ENCODE peak calls at places on chromosome 14, in four cellular contexts. Y is transverse colon, V is body of pancreas, W is breast epithelium. Z is an unnamed sample.

GRCh38 chr14:68759017-68759569 is 33.8 kb downstream of the ZFP36L1 start:
- DNase-seq in Y (no peak), V (no peak), W (no peak), Z (no peak)

GRCh38 chr14:63564318-63564717 is 21.1 kb upstream of the PPP2R5E start:
- DNase-seq in Y (peak; percentile 35), V (no peak), W (no peak), Z (peak; percentile 42)

GRCh38 chr14:105162374-105162979 is 6.1 kb downstream of the JAG2 start:
- DNase-seq in Y (no peak), V (no peak), W (no peak), Z (no peak)

GRCh38 chr14:99565383-99565782 is 38.6 kb downstream of the CCDC85C start:
- DNase-seq in Y (no peak), V (no peak), W (no peak), Z (no peak)

GRCh38 chr14:100434033-100434601 is 111.0 kb downstream of the SLC25A47 start:
- DNase-seq in Y (no peak), V (no peak), W (no peak), Z (no peak)

GRCh38 chr14:63454863-63455622 is 88.1 kb downstream of the PPP2R5E start:
- DNase-seq in Y (no peak), V (peak; percentile 19), W (no peak), Z (no peak)

GRCh38 chr14:101540481-101540880 is 20.8 kb upstream of the DIO3 start:
- DNase-seq in Y (no peak), V (no peak), W (no peak), Z (no peak)

GRCh38 chr14:68806526-68807147 is 13.8 kb upstream of the ZFP36L1 start:
- DNase-seq in Y (no peak), V (peak; percentile 19), W (no peak), Z (no peak)

GRCh38 chr14:20934148-20934762 is 21.0 kb upstream of the RNASE2 start:
- DNase-seq in Y (peak; percentile 8), V (peak; percentile 29), W (no peak), Z (no peak)

GRCh38 chr14:105021656-105022275 is 883 bp upstream of the CDCA4 start:
- DNase-seq in Y (peak; percentile 64), V (peak; percentile 46), W (no peak), Z (peak; percentile 75)

GRCh38 chr14:99252940-99253868 is 18.8 kb downstream of the BCL11B start:
- DNase-seq in Y (no peak), V (no peak), W (no peak), Z (no peak)

GRCh38 chr14:69263364-69263763 is 3.4 kb downstream of the GALNT16 start:
- DNase-seq in Y (peak; percentile 18), V (peak; percentile 20), W (no peak), Z (no peak)

GRCh38 chr14:100376751-100377171 is 53.6 kb downstream of the SLC25A47 start:
- DNase-seq in Y (no peak), V (no peak), W (no peak), Z (peak; percentile 53)

GRCh38 chr14:76129851-76130576 is 21.7 kb upstream of the GPATCH2L start:
- DNase-seq in Y (no peak), V (no peak), W (no peak), Z (no peak)

GRCh38 chr14:76135722-76136121 is 16.0 kb upstream of the GPATCH2L start:
- DNase-seq in Y (no peak), V (no peak), W (no peak), Z (no peak)

GRCh38 chr14:76133103-76133502 is 18.6 kb upstream of the GPATCH2L start:
- DNase-seq in Y (no peak), V (no peak), W (no peak), Z (peak; percentile 55)

GRCh38 chr14:76126066-76126465 is 25.7 kb upstream of the GPATCH2L start:
- DNase-seq in Y (no peak), V (no peak), W (no peak), Z (no peak)

DNA sequence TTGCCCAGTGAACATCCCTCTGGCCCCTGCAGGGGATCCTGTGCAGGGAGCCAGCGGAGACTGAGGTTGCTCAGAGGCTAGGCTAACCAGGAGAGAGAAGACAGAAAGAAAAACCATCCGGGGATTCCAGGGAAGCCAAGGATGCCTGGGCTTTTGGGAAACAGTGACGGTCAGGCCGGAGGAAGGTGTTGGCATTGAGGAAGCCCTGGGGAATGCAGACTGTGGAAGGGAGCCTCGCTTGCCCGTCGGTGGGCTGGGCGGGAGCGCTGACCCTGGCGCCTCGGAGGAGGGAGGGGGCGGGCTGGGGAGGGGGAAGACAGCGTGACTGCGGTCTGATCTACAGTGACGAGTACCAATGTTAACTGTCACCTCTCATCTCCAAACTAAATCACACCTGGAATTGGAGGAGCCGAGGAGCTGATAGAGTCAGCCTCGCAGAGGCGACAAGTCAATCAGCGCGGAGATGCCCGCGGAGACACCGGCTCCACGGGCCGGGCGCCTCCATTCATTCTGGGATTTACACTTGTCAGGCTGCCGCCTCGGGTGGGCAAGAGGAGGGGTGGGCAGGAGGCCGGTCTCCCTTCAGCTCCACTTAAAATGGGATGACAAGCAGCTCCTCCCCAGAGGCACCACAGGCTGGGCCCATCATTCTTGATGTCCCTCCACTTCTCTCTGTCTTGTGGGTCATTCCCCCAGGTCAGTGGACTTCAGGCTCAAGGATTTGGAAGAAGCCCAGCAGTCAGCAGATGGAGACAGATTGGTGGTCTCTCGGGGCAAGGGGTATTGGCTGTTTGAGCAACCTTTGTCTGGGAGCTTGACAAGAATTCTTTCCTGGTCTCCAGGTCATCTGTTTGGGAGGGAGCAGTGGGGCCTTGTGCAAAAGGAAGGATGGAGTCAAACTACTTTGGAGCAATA is 20.4 kb upstream of the GPATCH2L start:
- DNase-seq in Y (no peak), V (no peak), W (no peak), Z (no peak)
- H3K27me3 ChIP-seq in Y (peaks cover 49% of the 10 kb centered on the region), V (no peaks in the 10 kb centered on the region), W (peaks cover 25% of the 10 kb centered on the region), Z (peaks cover 3% of the 10 kb centered on the region)

GRCh38 chr14:53147208-53147607 is 5.9 kb downstream of the DDHD1 start:
- DNase-seq in Y (no peak), V (no peak), W (no peak), Z (no peak)
- H3K36me3 ChIP-seq in Y (no peaks in the 10 kb centered on the region), V (no peaks in the 10 kb centered on the region), W (no peaks in the 10 kb centered on the region), Z (no peaks in the 10 kb centered on the region)

GRCh38 chr14:91361236-91361811 is 56.3 kb downstream of the CCDC88C start:
- DNase-seq in Y (no peak), V (no peak), W (no peak), Z (no peak)
- TF ChIP-seq CTCF in Y (no peak), V (no peak), W (no peak), Z (no peak)

GRCh38 chr14:52268191-52269061 is 928 bp downstream of the PTGDR start:
- DNase-seq in Y (no peak), V (no peak), W (no peak), Z (peak; percentile 1)
- H3K27me3 ChIP-seq in Y (peaks cover 19% of the 10 kb centered on the region), V (no peaks in the 10 kb centered on the region), W (peaks cover 21% of the 10 kb centered on the region), Z (no peaks in the 10 kb centered on the region)

GRCh38 chr14:71451501-71451900 is 480.7 kb upstream of the RGS6 start:
- DNase-seq in Y (no peak), V (no peak), W (no peak), Z (no peak)

GRCh38 chr14:71454513-71455332 is 477.5 kb upstream of the RGS6 start:
- DNase-seq in Y (no peak), V (no peak), W (no peak), Z (no peak)

GRCh38 chr14:71454010-71454409 is 478.2 kb upstream of the RGS6 start:
- DNase-seq in Y (no peak), V (no peak), W (no peak), Z (no peak)

GRCh38 chr14:71452535-71452934 is 479.7 kb upstream of the RGS6 start:
- DNase-seq in Y (no peak), V (no peak), W (no peak), Z (no peak)

DNA sequence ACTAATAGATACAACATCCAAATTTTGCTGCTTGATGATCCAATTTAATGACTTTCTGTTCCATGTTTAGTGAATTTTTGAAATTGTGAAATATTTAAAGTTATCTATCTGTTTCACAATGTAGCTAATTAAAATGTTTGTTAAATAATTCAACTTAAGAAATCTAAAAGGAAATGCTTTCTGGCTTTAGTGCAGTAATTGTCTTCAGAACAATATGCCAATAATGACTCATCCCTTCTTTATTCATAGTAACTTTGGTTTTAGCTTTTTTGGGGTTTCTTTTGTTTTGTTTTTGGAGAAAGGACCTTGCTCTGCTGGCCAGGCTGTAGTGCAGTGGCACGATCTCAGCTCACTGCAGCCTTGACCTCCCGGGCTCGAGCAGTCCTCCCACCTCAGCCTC is 479.2 kb upstream of the RGS6 start:
- DNase-seq in Y (no peak), V (no peak), W (no peak), Z (no peak)
- H3K36me3 ChIP-seq in Y (no peaks in the 10 kb centered on the region), V (no peaks in the 10 kb centered on the region), W (no peaks in the 10 kb centered on the region), Z (no peaks in the 10 kb centered on the region)

DNA sequence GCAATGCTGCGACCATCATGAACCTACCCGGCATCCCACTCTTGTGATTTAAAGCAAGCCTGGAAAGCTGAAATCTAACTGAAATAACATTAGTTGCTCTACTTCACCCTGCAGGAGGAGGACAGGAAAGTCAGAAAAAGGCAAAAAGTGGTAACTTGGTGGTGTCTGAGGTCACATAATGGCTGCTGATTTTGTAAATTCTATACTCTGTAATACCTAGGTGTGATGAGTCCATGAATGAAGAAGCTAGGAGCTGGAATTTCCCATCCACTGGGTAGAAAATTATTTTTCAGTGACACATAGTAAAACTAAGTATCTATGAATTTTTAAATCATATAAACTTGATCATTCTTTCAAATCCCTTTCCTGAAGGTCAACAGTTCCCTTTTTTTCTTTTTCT is 183.8 kb downstream of the FOXN3 start:
- DNase-seq in Y (no peak), V (no peak), W (no peak), Z (no peak)
- TF ChIP-seq CTCF in Y (no peak), V (no peak), W (no peak), Z (no peak)

DNA sequence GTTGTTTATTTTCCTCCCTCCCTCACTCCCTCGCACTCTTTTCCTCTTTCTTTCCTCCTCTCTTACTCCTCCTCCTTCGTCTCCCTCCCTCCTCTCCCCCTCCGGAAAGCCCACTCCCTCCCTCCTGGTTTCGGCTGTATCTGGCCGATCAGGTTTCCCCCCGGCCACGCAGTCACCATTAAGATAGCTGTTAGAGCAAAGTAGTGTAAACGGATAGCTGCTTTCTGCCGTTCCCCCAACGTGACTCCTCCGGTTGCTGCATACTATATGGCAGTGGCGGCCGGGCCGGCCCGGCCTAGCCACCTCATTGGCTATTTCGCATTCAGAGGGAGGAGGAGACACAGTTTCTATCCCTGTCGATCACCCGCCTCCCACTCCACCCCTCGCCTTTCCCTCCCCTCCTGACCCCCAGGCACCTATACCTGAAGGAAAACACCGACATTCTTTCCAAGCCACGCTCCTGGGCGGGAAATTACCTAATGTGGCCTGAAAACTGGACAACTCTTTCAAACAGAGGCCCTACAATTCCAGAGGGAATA is at the start of gene SIX4:
- DNase-seq in Y (peak; percentile 53), V (peak; percentile 77), W (peak; percentile 64), Z (peak; percentile 90)
- H3K27me3 ChIP-seq in Y (peaks cover 96% of the 10 kb centered on the region), V (no peaks in the 10 kb centered on the region), W (no peaks in the 10 kb centered on the region), Z (no peaks in the 10 kb centered on the region)

Z was measured in Caco-2.